ENCODE peak calls at places on chromosomes 2 and 18, in six cellular contexts. One of them, this sample, is unnamed.

GRCh38 chr2:71637736-71638135 is 184.4 kb downstream of the DYSF start:
- DNase-seq in neuronal stem cell: no peak
- DNase-seq in IMR-90: no peak
- DNase-seq in H9: peak
- DNase-seq in H1: no peak
- DNase-seq in mesenchymal stem cell: no peak
- DNase-seq in this sample: no peak

GRCh38 chr2:145623136-145623535 is 1103.2 kb upstream of the ZEB2 start:
- DNase-seq in neuronal stem cell: no peak
- DNase-seq in IMR-90: peak
- DNase-seq in H9: no peak
- DNase-seq in H1: no peak
- DNase-seq in mesenchymal stem cell: no peak
- DNase-seq in this sample: no peak

GRCh38 chr2:7203056-7203467 is 285.9 kb downstream of the RNF144A start:
- DNase-seq in neuronal stem cell: peak
- DNase-seq in IMR-90: peak
- DNase-seq in H9: peak
- DNase-seq in H1: no peak
- DNase-seq in mesenchymal stem cell: peak
- DNase-seq in this sample: peak

GRCh38 chr2:241483305-241483704 is 25.1 kb downstream of the STK25 start:
- DNase-seq in neuronal stem cell: no peak
- DNase-seq in IMR-90: no peak
- DNase-seq in H9: no peak
- DNase-seq in H1: no peak
- DNase-seq in mesenchymal stem cell: no peak
- DNase-seq in this sample: no peak

GRCh38 chr2:198930170-198930569 is 527.6 kb downstream of the SATB2 start:
- DNase-seq in neuronal stem cell: peak
- DNase-seq in IMR-90: no peak
- DNase-seq in H9: peak
- DNase-seq in H1: peak
- DNase-seq in mesenchymal stem cell: no peak
- DNase-seq in this sample: no peak

GRCh38 chr2:232458661-232459418 is 2.9 kb downstream of the ALPI start:
- DNase-seq in neuronal stem cell: no peak
- DNase-seq in IMR-90: no peak
- DNase-seq in H9: peak
- DNase-seq in H1: no peak
- DNase-seq in mesenchymal stem cell: no peak
- DNase-seq in this sample: no peak

GRCh38 chr2:23689131-23689700 is 237.7 kb downstream of the ATAD2B start:
- DNase-seq in neuronal stem cell: no peak
- DNase-seq in IMR-90: no peak
- DNase-seq in H9: no peak
- DNase-seq in H1: no peak
- DNase-seq in mesenchymal stem cell: no peak
- DNase-seq in this sample: no peak

GRCh38 chr2:103945083-103945482 is 908.8 kb upstream of the POU3F3 start:
- DNase-seq in neuronal stem cell: no peak
- DNase-seq in IMR-90: no peak
- DNase-seq in H9: no peak
- DNase-seq in H1: no peak
- DNase-seq in mesenchymal stem cell: no peak
- DNase-seq in this sample: no peak

GRCh38 chr2:59389240-59389639 is 1148.1 kb upstream of the FANCL start:
- DNase-seq in neuronal stem cell: no peak
- DNase-seq in IMR-90: no peak
- DNase-seq in H9: no peak
- DNase-seq in H1: no peak
- DNase-seq in mesenchymal stem cell: peak
- DNase-seq in this sample: peak

DNA sequence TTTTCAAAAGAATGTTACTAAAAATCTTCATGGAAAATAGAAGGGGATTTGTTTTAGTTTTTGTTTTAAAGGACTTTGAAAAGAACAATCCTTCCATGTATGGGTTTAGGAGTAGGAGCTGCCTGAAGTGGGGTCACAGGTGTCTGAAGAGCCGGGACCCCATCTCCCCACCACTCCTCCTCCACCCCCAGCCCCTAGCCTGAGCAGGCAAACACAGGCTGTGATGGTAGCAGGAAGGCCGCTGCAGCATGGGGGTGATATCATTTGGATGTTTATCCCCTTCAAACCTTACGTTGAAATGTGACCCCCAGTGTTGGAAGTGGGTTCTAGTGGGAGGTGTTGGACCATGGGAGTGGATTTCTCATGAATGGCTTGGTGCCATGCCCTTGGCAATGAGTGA is 93.0 kb downstream of the ZBTB7C start:
- DNase-seq in neuronal stem cell: no peak
- DNase-seq in IMR-90: no peak
- DNase-seq in H9: no peak
- DNase-seq in H1: no peak
- DNase-seq in mesenchymal stem cell: no peak
- DNase-seq in this sample: no peak
- H3K14ac ChIP-seq in neuronal stem cell: no peak
- H3K14ac ChIP-seq in IMR-90: no peak
- H3K14ac ChIP-seq in H9: no peak
- H3K14ac ChIP-seq in H1: no peak
- H3K14ac ChIP-seq in mesenchymal stem cell: no peak
- H3K14ac ChIP-seq in this sample: no peak

GRCh38 chr18:70314383-70314782 is 25.5 kb downstream of the SOCS6 start:
- DNase-seq in neuronal stem cell: no peak
- DNase-seq in IMR-90: no peak
- DNase-seq in H9: no peak
- DNase-seq in H1: no peak
- DNase-seq in mesenchymal stem cell: no peak
- DNase-seq in this sample: no peak

GRCh38 chr18:70310560-70311320 is 21.9 kb downstream of the SOCS6 start:
- DNase-seq in neuronal stem cell: no peak
- DNase-seq in IMR-90: no peak
- DNase-seq in H9: no peak
- DNase-seq in H1: no peak
- DNase-seq in mesenchymal stem cell: no peak
- DNase-seq in this sample: no peak

GRCh38 chr18:70313640-70314039 is 24.8 kb downstream of the SOCS6 start:
- DNase-seq in neuronal stem cell: no peak
- DNase-seq in IMR-90: no peak
- DNase-seq in H9: no peak
- DNase-seq in H1: no peak
- DNase-seq in mesenchymal stem cell: no peak
- DNase-seq in this sample: no peak

GRCh38 chr18:70308555-70309294 is 19.9 kb downstream of the SOCS6 start:
- DNase-seq in neuronal stem cell: no peak
- DNase-seq in IMR-90: no peak
- DNase-seq in H9: no peak
- DNase-seq in H1: no peak
- DNase-seq in mesenchymal stem cell: no peak
- DNase-seq in this sample: no peak
- H4K91ac ChIP-seq in neuronal stem cell: no peak
- H4K91ac ChIP-seq in IMR-90: no peak
- H4K91ac ChIP-seq in H9: no peak
- H4K91ac ChIP-seq in H1: no peak
- H4K91ac ChIP-seq in mesenchymal stem cell: no peak
- H4K91ac ChIP-seq in this sample: no peak

GRCh38 chr18:10908760-10909159 is 240.6 kb downstream of the PIEZO2 start:
- DNase-seq in neuronal stem cell: no peak
- DNase-seq in IMR-90: no peak
- DNase-seq in H9: no peak
- DNase-seq in H1: no peak
- DNase-seq in mesenchymal stem cell: no peak
- DNase-seq in this sample: no peak
- H3K14ac ChIP-seq in neuronal stem cell: no peak
- H3K14ac ChIP-seq in IMR-90: no peak
- H3K14ac ChIP-seq in H9: no peak
- H3K14ac ChIP-seq in H1: no peak
- H3K14ac ChIP-seq in mesenchymal stem cell: no peak
- H3K14ac ChIP-seq in this sample: no peak

DNA sequence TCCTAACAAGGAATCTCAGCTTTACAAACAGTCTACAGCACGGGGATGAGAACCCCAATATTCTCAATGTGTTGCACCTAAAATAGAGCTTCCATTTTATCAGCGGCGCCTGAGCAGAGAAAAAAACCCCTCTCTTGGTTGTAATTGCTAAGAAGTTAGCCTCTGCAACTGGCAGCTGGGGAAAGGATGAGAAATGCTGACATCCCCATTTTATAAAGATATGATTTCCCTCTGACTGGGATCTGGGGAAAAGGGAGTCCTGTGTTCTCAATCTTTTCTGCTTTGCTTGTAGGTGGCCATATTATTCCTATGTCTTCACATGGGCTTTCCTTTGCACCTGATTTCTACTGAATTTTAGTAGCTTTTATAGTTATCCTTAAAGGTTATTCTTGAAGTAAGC is 981.4 kb upstream of the DDX18 start:
- DNase-seq in neuronal stem cell: no peak
- DNase-seq in IMR-90: no peak
- DNase-seq in H9: no peak
- DNase-seq in H1: no peak
- DNase-seq in mesenchymal stem cell: no peak
- DNase-seq in this sample: no peak
- H4K91ac ChIP-seq in neuronal stem cell: no peak
- H4K91ac ChIP-seq in IMR-90: no peak
- H4K91ac ChIP-seq in H9: no peak
- H4K91ac ChIP-seq in H1: no peak
- H4K91ac ChIP-seq in mesenchymal stem cell: no peak
- H4K91ac ChIP-seq in this sample: no peak

GRCh38 chr2:2867371-2867770 is 510.2 kb downstream of the EIPR1 start:
- DNase-seq in neuronal stem cell: no peak
- DNase-seq in IMR-90: no peak
- DNase-seq in H9: no peak
- DNase-seq in H1: no peak
- DNase-seq in mesenchymal stem cell: no peak
- DNase-seq in this sample: no peak
- H3K14ac ChIP-seq in neuronal stem cell: no peak
- H3K14ac ChIP-seq in IMR-90: no peak
- H3K14ac ChIP-seq in H9: no peak
- H3K14ac ChIP-seq in H1: no peak
- H3K14ac ChIP-seq in mesenchymal stem cell: no peak
- H3K14ac ChIP-seq in this sample: no peak

GRCh38 chr2:70431948-70432347 is 121.7 kb downstream of the TGFA start:
- DNase-seq in neuronal stem cell: no peak
- DNase-seq in IMR-90: no peak
- DNase-seq in H9: no peak
- DNase-seq in H1: no peak
- DNase-seq in mesenchymal stem cell: no peak
- DNase-seq in this sample: no peak

GRCh38 chr2:70425682-70426301 is 123.9 kb upstream of the FAM136A start:
- DNase-seq in neuronal stem cell: no peak
- DNase-seq in IMR-90: no peak
- DNase-seq in H9: no peak
- DNase-seq in H1: no peak
- DNase-seq in mesenchymal stem cell: no peak
- DNase-seq in this sample: no peak

GRCh38 chr2:70420740-70421139 is 118.9 kb upstream of the FAM136A start:
- DNase-seq in neuronal stem cell: no peak
- DNase-seq in IMR-90: no peak
- DNase-seq in H9: no peak
- DNase-seq in H1: no peak
- DNase-seq in mesenchymal stem cell: no peak
- DNase-seq in this sample: no peak

GRCh38 chr2:70426341-70426740 is 124.5 kb upstream of the FAM136A start:
- DNase-seq in neuronal stem cell: no peak
- DNase-seq in IMR-90: no peak
- DNase-seq in H9: no peak
- DNase-seq in H1: no peak
- DNase-seq in mesenchymal stem cell: no peak
- DNase-seq in this sample: no peak
- H4K91ac ChIP-seq in neuronal stem cell: no peak
- H4K91ac ChIP-seq in IMR-90: no peak
- H4K91ac ChIP-seq in H9: no peak
- H4K91ac ChIP-seq in H1: no peak
- H4K91ac ChIP-seq in mesenchymal stem cell: no peak
- H4K91ac ChIP-seq in this sample: no peak

GRCh38 chr2:64211471-64211870 is 67.3 kb upstream of the PELI1 start:
- DNase-seq in neuronal stem cell: no peak
- DNase-seq in IMR-90: no peak
- DNase-seq in H9: no peak
- DNase-seq in H1: no peak
- DNase-seq in mesenchymal stem cell: no peak
- DNase-seq in this sample: no peak
- H3K14ac ChIP-seq in neuronal stem cell: no peak
- H3K14ac ChIP-seq in IMR-90: no peak
- H3K14ac ChIP-seq in H9: no peak
- H3K14ac ChIP-seq in H1: no peak
- H3K14ac ChIP-seq in mesenchymal stem cell: no peak
- H3K14ac ChIP-seq in this sample: no peak

This sample was measured in trophoblast cell.